ENCODE peak calls at places on chromosomes 3 and 15, in ten cellular contexts. X is HFF-Myc, B is AG09319, H is H9, Y is kidney, D is GM13976, U is prostate gland, W is mesothelial cell of epicardium, G is RWPE1, F is NB4. I is an unnamed sample.

GRCh38 chr15:99029358-99029871 is 21.8 kb upstream of the PGPEP1L start:
- DNase-seq in X (no peak), B (no peak), H (no peak), Y (no peak), D (no peak), U (no peak), W (no peak), G (no peak), F (no peak), I (no peak)

GRCh38 chr3:96259299-96259698 is 555.1 kb upstream of the EPHA6 start:
- DNase-seq in X (no peak), B (no peak), H (no peak), Y (no peak), D (no peak), U (no peak), W (no peak), G (no peak), F (no peak), I (no peak)

GRCh38 chr3:125647318-125648014 is 52.2 kb upstream of the OSBPL11 start:
- DNase-seq in X (no peak), B (no peak), H (peak), Y (peak), D (no peak), U (peak), W (no peak), G (peak), F (no peak), I (no peak)

GRCh38 chr3:184343200-184343876 is 5.9 kb downstream of the FAM131A start:
- DNase-seq in X (no peak), B (no peak), H (peak), Y (no peak), D (no peak), U (no peak), W (no peak), G (no peak), F (no peak), I (no peak)

GRCh38 chr3:45123030-45123429 is 23.1 kb downstream of the CDCP1 start:
- DNase-seq in X (peak), B (peak), H (no peak), Y (no peak), D (no peak), U (no peak), W (no peak), G (peak), F (peak), I (no peak)

GRCh38 chr15:60022379-60022741 is 18.2 kb downstream of the FOXB1 start:
- DNase-seq in X (no peak), B (no peak), H (no peak), Y (no peak), D (no peak), U (no peak), W (no peak), G (no peak), F (no peak), I (no peak)

GRCh38 chr15:70121656-70122297 is 24.1 kb upstream of the TLE3 start:
- DNase-seq in X (peak), B (peak), H (no peak), Y (peak), D (no peak), U (peak), W (no peak), G (peak), F (no peak), I (no peak)

GRCh38 chr3:180409170-180409569 is 192.8 kb upstream of the TTC14 start:
- DNase-seq in X (no peak), B (no peak), H (no peak), Y (no peak), D (no peak), U (no peak), W (no peak), G (peak), F (no peak), I (no peak)

GRCh38 chr3:137304313-137305056 is 346.7 kb downstream of the IL20RB start:
- DNase-seq in X (no peak), B (no peak), H (peak), Y (no peak), D (no peak), U (no peak), W (no peak), G (no peak), F (no peak), I (no peak)

GRCh38 chr3:146493221-146493620 is 23.9 kb upstream of the PLSCR2 start:
- DNase-seq in X (no peak), B (no peak), H (no peak), Y (no peak), D (no peak), U (no peak), W (no peak), G (no peak), F (no peak), I (no peak)

GRCh38 chr15:72685925-72686794 is at the start of the genes BBS4 and HIGD2B:
- DNase-seq in X (peak), B (peak), H (peak), Y (peak), D (peak), U (peak), W (peak), G (peak), F (peak), I (peak)

GRCh38 chr15:35289029-35289617 is 204.0 kb upstream of the NANOGP8 start:
- DNase-seq in X (peak), B (peak), H (no peak), Y (no peak), D (peak), U (peak), W (no peak), G (peak), F (peak), I (no peak)

GRCh38 chr3:10248984-10249748 is 907 bp downstream of the TATDN2 start:
- DNase-seq in X (no peak), B (no peak), H (peak), Y (peak), D (peak), U (peak), W (no peak), G (peak), F (peak), I (peak)

GRCh38 chr3:9976736-9977709 is 9.6 kb downstream of the EMC3 start:
- DNase-seq in X (peak), B (peak), H (no peak), Y (peak), D (no peak), U (peak), W (no peak), G (peak), F (peak), I (no peak)

GRCh38 chr15:80159811-80160569 is 7.2 kb downstream of the FAH start:
- DNase-seq in X (no peak), B (no peak), H (no peak), Y (no peak), D (peak), U (no peak), W (no peak), G (no peak), F (peak), I (no peak)

GRCh38 chr3:24181256-24181655 is 236.2 kb downstream of the NR1D2 start:
- DNase-seq in X (no peak), B (no peak), H (no peak), Y (no peak), D (no peak), U (no peak), W (no peak), G (no peak), F (no peak), I (no peak)

GRCh38 chr3:159859836-159860235 is 128.8 kb upstream of the IL12A start:
- DNase-seq in X (no peak), B (no peak), H (no peak), Y (no peak), D (no peak), U (no peak), W (no peak), G (no peak), F (no peak), I (no peak)

GRCh38 chr15:95300958-95301357 is 1029.5 kb upstream of the NR2F2 start:
- DNase-seq in X (no peak), B (no peak), H (no peak), Y (no peak), D (no peak), U (no peak), W (no peak), G (no peak), F (no peak), I (no peak)

GRCh38 chr15:33292718-33293307 is 18.0 kb upstream of the RYR3 start:
- DNase-seq in X (peak), B (peak), H (peak), Y (no peak), D (peak), U (peak), W (peak), G (peak), F (peak), I (no peak)

GRCh38 chr3:179840985-179841384 is 188.1 kb downstream of the USP13 start:
- DNase-seq in X (peak), B (no peak), H (no peak), Y (no peak), D (no peak), U (no peak), W (peak), G (peak), F (no peak), I (no peak)

GRCh38 chr3:109336272-109336957 is 931 bp downstream of the DPPA4 start:
- DNase-seq in X (no peak), B (no peak), H (no peak), Y (no peak), D (no peak), U (no peak), W (no peak), G (no peak), F (no peak), I (no peak)

GRCh38 chr3:9037113-9037715 is 73.9 kb upstream of the RAD18 start:
- DNase-seq in X (no peak), B (no peak), H (no peak), Y (no peak), D (no peak), U (no peak), W (no peak), G (no peak), F (no peak), I (no peak)

GRCh38 chr3:65497846-65498245 is 540.9 kb downstream of the MAGI1 start:
- DNase-seq in X (no peak), B (no peak), H (no peak), Y (no peak), D (no peak), U (no peak), W (no peak), G (no peak), F (no peak), I (no peak)

GRCh38 chr15:70576683-70577082 is 186.7 kb downstream of the UACA start:
- DNase-seq in X (no peak), B (no peak), H (no peak), Y (no peak), D (no peak), U (no peak), W (no peak), G (no peak), F (no peak), I (no peak)

GRCh38 chr3:62084558-62084957 is 288.8 kb downstream of the FEZF2 start:
- DNase-seq in X (no peak), B (no peak), H (no peak), Y (no peak), D (no peak), U (no peak), W (no peak), G (peak), F (no peak), I (no peak)

GRCh38 chr3:128442070-128442469 is 24.6 kb downstream of the DNAJB8 start:
- DNase-seq in X (no peak), B (no peak), H (no peak), Y (no peak), D (no peak), U (no peak), W (no peak), G (no peak), F (no peak), I (no peak)

GRCh38 chr3:17891139-17891850 is 148.9 kb upstream of the TBC1D5 start:
- DNase-seq in X (no peak), B (no peak), H (no peak), Y (no peak), D (no peak), U (no peak), W (no peak), G (peak), F (no peak), I (no peak)

DNA sequence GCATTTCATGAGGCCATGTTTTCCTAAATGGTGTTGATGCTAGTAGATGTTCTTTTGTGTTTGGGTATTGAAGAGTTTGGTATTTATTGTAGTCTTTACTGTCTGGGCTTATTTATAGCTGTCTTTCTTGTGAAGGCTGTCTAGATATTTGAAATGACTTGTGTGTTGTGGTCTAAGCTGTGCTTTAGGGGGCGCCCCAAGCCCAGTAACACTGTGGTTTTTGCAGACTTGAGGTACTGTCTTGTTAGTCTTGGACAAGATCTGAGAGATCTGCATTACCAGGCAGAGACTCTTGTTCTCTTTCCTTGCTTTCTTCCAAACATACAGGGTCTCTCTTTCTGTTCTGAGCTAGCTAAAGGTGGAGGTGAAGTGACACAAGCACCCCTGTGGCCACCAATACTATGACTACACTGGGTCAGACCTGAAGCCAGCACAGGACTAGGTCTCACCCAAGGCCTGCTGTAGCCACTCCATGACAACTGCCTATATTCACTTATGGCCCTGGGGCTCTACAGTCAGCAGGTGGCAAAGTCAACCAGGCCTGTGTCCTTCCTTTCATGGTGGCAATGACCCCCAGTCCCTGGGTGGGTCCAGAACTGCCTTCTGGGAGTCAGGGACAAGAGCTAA is 152.1 kb upstream of the TBC1D5 start:
- DNase-seq in X (no peak), B (peak), H (peak), Y (no peak), D (no peak), U (peak), W (no peak), G (no peak), F (peak), I (no peak)
- TF ChIP-seq CTCF in X (peak), B (peak), H (peak), Y (peak), D (peak), U (peak), W (peak), G (no peak), F (peak), I (peak)

DNA sequence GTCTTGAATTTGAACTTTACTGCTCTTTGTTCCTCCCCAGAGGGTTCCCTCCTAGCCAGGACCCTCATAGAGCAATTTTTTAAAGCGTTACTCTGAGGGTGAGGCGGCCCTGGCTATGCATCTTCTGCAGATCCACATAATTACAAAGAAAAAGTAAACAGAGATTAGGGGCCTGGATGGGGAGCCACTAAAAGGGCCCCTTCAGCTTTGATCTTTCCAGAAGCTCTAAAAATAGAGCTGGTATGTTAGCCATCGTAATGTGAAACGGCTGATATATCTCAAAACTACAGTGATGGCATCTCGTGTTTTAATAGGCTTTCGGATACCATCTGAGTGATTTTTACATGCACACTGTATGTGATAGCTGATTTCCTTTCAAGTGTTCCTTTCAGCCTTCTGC is 108.1 kb downstream of the ATG7 start:
- DNase-seq in X (no peak), B (no peak), H (no peak), Y (no peak), D (no peak), U (no peak), W (no peak), G (no peak), F (no peak), I (no peak)
- TF ChIP-seq CTCF in X (no peak), B (no peak), H (no peak), Y (no peak), D (no peak), U (no peak), W (no peak), G (no peak), F (no peak), I (no peak)

DNA sequence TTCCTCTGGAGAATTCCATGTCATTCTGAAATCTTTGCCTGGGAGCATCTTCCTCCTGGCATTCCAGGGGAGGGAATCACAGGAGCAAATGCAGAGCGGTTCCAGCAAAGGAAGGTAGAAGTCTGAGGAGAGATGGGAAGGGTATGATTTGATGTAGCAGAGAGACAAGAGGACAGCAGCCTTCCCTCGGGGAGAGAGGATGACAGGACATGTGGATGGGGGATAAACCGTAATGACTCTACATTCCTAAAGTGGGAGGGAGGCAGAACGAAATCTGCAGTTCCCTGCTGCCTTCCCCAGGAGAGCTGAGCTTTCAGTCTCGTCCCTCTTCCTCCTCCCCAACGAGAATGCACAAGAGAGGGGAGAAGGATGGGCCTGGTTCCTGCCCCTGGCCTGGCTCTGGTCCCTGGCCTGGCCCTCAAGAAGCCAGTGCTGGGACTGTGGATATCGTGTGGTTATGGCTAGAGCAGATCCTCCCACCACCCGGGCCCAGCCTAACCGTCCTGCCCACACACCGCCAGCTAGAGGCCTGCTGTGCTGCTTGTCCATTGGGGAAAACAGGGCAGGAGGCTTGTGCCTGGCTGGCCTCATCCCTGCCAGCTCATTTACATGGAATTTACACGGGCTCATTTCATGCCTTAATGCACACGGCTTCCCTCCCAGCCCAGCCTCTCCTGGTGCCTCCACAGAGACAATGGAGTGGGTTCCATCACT is 26.6 kb downstream of the SEMA7A start:
- DNase-seq in X (no peak), B (peak), H (no peak), Y (no peak), D (no peak), U (no peak), W (no peak), G (peak), F (peak), I (no peak)
- TF ChIP-seq CTCF in X (no peak), B (no peak), H (no peak), Y (no peak), D (no peak), U (no peak), W (no peak), G (no peak), F (no peak), I (no peak)

GRCh38 chr3:107064445-107065060 is 312.7 kb upstream of the CCDC54 start:
- DNase-seq in X (peak), B (peak), H (peak), Y (no peak), D (peak), U (peak), W (peak), G (peak), F (peak), I (no peak)

GRCh38 chr3:107062310-107062709 is 314.9 kb upstream of the CCDC54 start:
- DNase-seq in X (no peak), B (no peak), H (no peak), Y (no peak), D (no peak), U (no peak), W (no peak), G (no peak), F (no peak), I (no peak)

GRCh38 chr3:107062787-107063186 is 314.5 kb upstream of the CCDC54 start:
- DNase-seq in X (no peak), B (no peak), H (no peak), Y (no peak), D (no peak), U (no peak), W (no peak), G (no peak), F (no peak), I (no peak)

GRCh38 chr3:107063351-107063750 is 313.9 kb upstream of the CCDC54 start:
- DNase-seq in X (no peak), B (no peak), H (no peak), Y (no peak), D (no peak), U (no peak), W (no peak), G (no peak), F (no peak), I (no peak)

GRCh38 chr3:107061466-107061865 is 315.8 kb upstream of the CCDC54 start:
- DNase-seq in X (no peak), B (no peak), H (no peak), Y (no peak), D (no peak), U (no peak), W (no peak), G (no peak), F (no peak), I (no peak)
- TF ChIP-seq CTCF in X (no peak), B (no peak), H (no peak), Y (no peak), D (no peak), U (no peak), W (no peak), G (no peak), F (no peak), I (no peak)

DNA sequence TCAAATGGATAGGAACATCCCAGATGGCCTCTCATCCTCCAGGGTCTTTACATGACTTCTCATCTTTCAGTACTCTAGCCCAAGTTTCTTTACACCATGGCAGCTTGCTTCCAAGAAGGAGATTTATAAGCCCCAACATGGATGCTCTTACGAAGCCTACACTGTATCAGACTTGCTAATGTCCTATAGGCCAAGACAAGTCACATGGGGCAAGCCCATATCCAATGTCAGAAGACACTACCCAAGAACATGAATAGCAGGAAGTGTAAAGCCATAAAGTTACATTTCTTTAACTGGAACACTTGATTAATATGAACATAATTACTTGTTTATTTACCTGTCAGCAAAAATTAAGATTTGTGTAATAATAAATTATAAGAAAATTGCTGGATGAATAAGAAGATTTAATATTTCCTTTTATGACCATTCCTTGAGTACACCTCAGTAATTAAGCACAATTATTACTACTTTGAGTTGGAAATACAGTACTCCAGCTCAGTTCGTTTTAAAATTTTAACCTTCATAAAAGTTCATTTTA is 5.1 kb downstream of the SPESP1 start:
- DNase-seq in X (no peak), B (no peak), H (no peak), Y (no peak), D (no peak), U (no peak), W (no peak), G (no peak), F (no peak), I (no peak)
- TF ChIP-seq CTCF in X (no peak), B (no peak), H (no peak), Y (no peak), D (no peak), U (no peak), W (no peak), G (no peak), F (no peak), I (no peak)

GRCh38 chr3:182226995-182227394 is 515.3 kb downstream of the SOX2 start:
- DNase-seq in X (no peak), B (no peak), H (no peak), Y (no peak), D (no peak), U (no peak), W (no peak), G (no peak), F (no peak), I (no peak)
- TF ChIP-seq CTCF in X (no peak), B (no peak), H (peak), Y (no peak), D (no peak), U (no peak), W (no peak), G (no peak), F (no peak), I (no peak)

I was measured in chondrocyte.